ENCODE peak calls at places on chromosomes 13 and 19, in five cellular contexts. One of them, this sample, is unnamed.

GRCh38 chr19:46919324-46919723 is 58.5 kb downstream of the ARHGAP35 start:
- DNase-seq in HCT116: no peak
- DNase-seq in right lobe of liver: no peak
- DNase-seq in transverse colon: no peak
- DNase-seq in Peyer's patch: no peak
- DNase-seq in this sample: no peak

GRCh38 chr13:31767175-31767900 is 28.0 kb downstream of the RXFP2 start:
- DNase-seq in HCT116: no peak
- DNase-seq in right lobe of liver: no peak
- DNase-seq in transverse colon: no peak
- DNase-seq in Peyer's patch: no peak
- DNase-seq in this sample: no peak

GRCh38 chr13:45042539-45042938 is 53.2 kb downstream of the GPALPP1 start:
- DNase-seq in HCT116: no peak
- DNase-seq in right lobe of liver: no peak
- DNase-seq in transverse colon: no peak
- DNase-seq in Peyer's patch: no peak
- DNase-seq in this sample: no peak

GRCh38 chr19:56689198-56689597 is 17.6 kb upstream of the ZNF835 start:
- DNase-seq in HCT116: no peak
- DNase-seq in right lobe of liver: no peak
- DNase-seq in transverse colon: no peak
- DNase-seq in Peyer's patch: no peak
- DNase-seq in this sample: no peak

GRCh38 chr13:111115841-111116500 is 861 bp downstream of the ARHGEF7 start:
- DNase-seq in HCT116: no peak
- DNase-seq in right lobe of liver: peak
- DNase-seq in transverse colon: peak
- DNase-seq in Peyer's patch: no peak
- DNase-seq in this sample: no peak

GRCh38 chr19:55443045-55443823 is at the start of gene SHISA7:
- DNase-seq in HCT116: no peak
- DNase-seq in right lobe of liver: peak
- DNase-seq in transverse colon: no peak
- DNase-seq in Peyer's patch: no peak
- DNase-seq in this sample: no peak

GRCh38 chr19:35213678-35214632 is 14.6 kb downstream of the FAM187B start:
- DNase-seq in HCT116: peak
- DNase-seq in right lobe of liver: peak
- DNase-seq in transverse colon: peak
- DNase-seq in Peyer's patch: peak
- DNase-seq in this sample: no peak

GRCh38 chr13:107034236-107034635 is 466.3 kb upstream of the ARGLU1 start:
- DNase-seq in HCT116: no peak
- DNase-seq in right lobe of liver: no peak
- DNase-seq in transverse colon: no peak
- DNase-seq in Peyer's patch: no peak
- DNase-seq in this sample: no peak

GRCh38 chr13:78102121-78102677 is 183.6 kb upstream of the EDNRB start:
- DNase-seq in HCT116: no peak
- DNase-seq in right lobe of liver: no peak
- DNase-seq in transverse colon: peak
- DNase-seq in Peyer's patch: no peak
- DNase-seq in this sample: no peak

GRCh38 chr13:26457212-26457611 is 100.3 kb upstream of the WASF3 start:
- DNase-seq in HCT116: no peak
- DNase-seq in right lobe of liver: no peak
- DNase-seq in transverse colon: no peak
- DNase-seq in Peyer's patch: no peak
- DNase-seq in this sample: no peak

GRCh38 chr13:46171739-46172138 is 10.2 kb downstream of the LCP1 start:
- DNase-seq in HCT116: no peak
- DNase-seq in right lobe of liver: no peak
- DNase-seq in transverse colon: no peak
- DNase-seq in Peyer's patch: no peak
- DNase-seq in this sample: no peak

GRCh38 chr19:29245221-29245620 is 32.3 kb upstream of the UQCRFS1 start:
- DNase-seq in HCT116: no peak
- DNase-seq in right lobe of liver: no peak
- DNase-seq in transverse colon: no peak
- DNase-seq in Peyer's patch: no peak
- DNase-seq in this sample: no peak

GRCh38 chr13:24622481-24622880 is 57.7 kb upstream of the ATP12A start:
- DNase-seq in HCT116: no peak
- DNase-seq in right lobe of liver: no peak
- DNase-seq in transverse colon: no peak
- DNase-seq in Peyer's patch: no peak
- DNase-seq in this sample: no peak

GRCh38 chr13:106986687-106987434 is 418.9 kb upstream of the ARGLU1 start:
- DNase-seq in HCT116: no peak
- DNase-seq in right lobe of liver: peak
- DNase-seq in transverse colon: no peak
- DNase-seq in Peyer's patch: no peak
- DNase-seq in this sample: no peak

GRCh38 chr19:1445932-1446712 is 3.8 kb upstream of the APC2 start:
- DNase-seq in HCT116: no peak
- DNase-seq in right lobe of liver: no peak
- DNase-seq in transverse colon: no peak
- DNase-seq in Peyer's patch: no peak
- DNase-seq in this sample: no peak

GRCh38 chr19:8371011-8371804 is 7.3 kb downstream of the ANGPTL4 start:
- DNase-seq in HCT116: no peak
- DNase-seq in right lobe of liver: no peak
- DNase-seq in transverse colon: no peak
- DNase-seq in Peyer's patch: peak
- DNase-seq in this sample: no peak

GRCh38 chr19:5406816-5407215 is 48.4 kb upstream of the ZNRF4 start:
- DNase-seq in HCT116: no peak
- DNase-seq in right lobe of liver: no peak
- DNase-seq in transverse colon: no peak
- DNase-seq in Peyer's patch: no peak
- DNase-seq in this sample: no peak

GRCh38 chr13:39407786-39408185 is 195.2 kb downstream of the LHFPL6 start:
- DNase-seq in HCT116: no peak
- DNase-seq in right lobe of liver: no peak
- DNase-seq in transverse colon: no peak
- DNase-seq in Peyer's patch: no peak
- DNase-seq in this sample: no peak

GRCh38 chr19:43313711-43314495 is 39.6 kb upstream of the CD177 start:
- DNase-seq in HCT116: no peak
- DNase-seq in right lobe of liver: no peak
- DNase-seq in transverse colon: no peak
- DNase-seq in Peyer's patch: no peak
- DNase-seq in this sample: no peak

GRCh38 chr13:79018166-79018565 is 359.2 kb upstream of the OBI1 start:
- DNase-seq in HCT116: no peak
- DNase-seq in right lobe of liver: no peak
- DNase-seq in transverse colon: no peak
- DNase-seq in Peyer's patch: no peak
- DNase-seq in this sample: no peak

GRCh38 chr19:31356587-31357314 is 7.5 kb upstream of the TSHZ3 start:
- DNase-seq in HCT116: no peak
- DNase-seq in right lobe of liver: no peak
- DNase-seq in transverse colon: peak
- DNase-seq in Peyer's patch: no peak
- DNase-seq in this sample: no peak

GRCh38 chr13:38686635-38687245 is at the start of gene FREM2:
- DNase-seq in HCT116: no peak
- DNase-seq in right lobe of liver: peak
- DNase-seq in transverse colon: peak
- DNase-seq in Peyer's patch: peak
- DNase-seq in this sample: no peak

GRCh38 chr19:28486934-28487333 is 726.0 kb downstream of the UQCRFS1 start:
- DNase-seq in HCT116: no peak
- DNase-seq in right lobe of liver: no peak
- DNase-seq in transverse colon: no peak
- DNase-seq in Peyer's patch: no peak
- DNase-seq in this sample: no peak

GRCh38 chr13:102774210-102774560 is 599 bp upstream of the TEX30 start:
- DNase-seq in HCT116: no peak
- DNase-seq in right lobe of liver: no peak
- DNase-seq in transverse colon: no peak
- DNase-seq in Peyer's patch: no peak
- DNase-seq in this sample: no peak

GRCh38 chr19:49875801-49876421 is 1.2 kb downstream of the AKT1S1 start:
- DNase-seq in HCT116: no peak
- DNase-seq in right lobe of liver: peak
- DNase-seq in transverse colon: peak
- DNase-seq in Peyer's patch: peak
- DNase-seq in this sample: no peak

GRCh38 chr19:45568732-45569131 is 15.9 kb downstream of the OPA3 start:
- DNase-seq in HCT116: peak
- DNase-seq in right lobe of liver: no peak
- DNase-seq in transverse colon: no peak
- DNase-seq in Peyer's patch: no peak
- DNase-seq in this sample: no peak

GRCh38 chr19:16445238-16446107 is 26.3 kb downstream of the EPS15L1 start:
- DNase-seq in HCT116: no peak
- DNase-seq in right lobe of liver: no peak
- DNase-seq in transverse colon: peak
- DNase-seq in Peyer's patch: no peak
- DNase-seq in this sample: no peak
- TF ChIP-seq POLR2A in HCT116: no peak
- TF ChIP-seq POLR2A in right lobe of liver: no peak
- TF ChIP-seq POLR2A in transverse colon: no peak
- TF ChIP-seq POLR2A in Peyer's patch: no peak
- TF ChIP-seq POLR2A in this sample: peak

GRCh38 chr13:61316647-61317046 is 99.0 kb downstream of the PCDH20 start:
- DNase-seq in HCT116: no peak
- DNase-seq in right lobe of liver: no peak
- DNase-seq in transverse colon: no peak
- DNase-seq in Peyer's patch: no peak
- DNase-seq in this sample: no peak
- TF ChIP-seq POLR2A in HCT116: no peak
- TF ChIP-seq POLR2A in right lobe of liver: no peak
- TF ChIP-seq POLR2A in transverse colon: no peak
- TF ChIP-seq POLR2A in Peyer's patch: no peak
- TF ChIP-seq POLR2A in this sample: no peak

DNA sequence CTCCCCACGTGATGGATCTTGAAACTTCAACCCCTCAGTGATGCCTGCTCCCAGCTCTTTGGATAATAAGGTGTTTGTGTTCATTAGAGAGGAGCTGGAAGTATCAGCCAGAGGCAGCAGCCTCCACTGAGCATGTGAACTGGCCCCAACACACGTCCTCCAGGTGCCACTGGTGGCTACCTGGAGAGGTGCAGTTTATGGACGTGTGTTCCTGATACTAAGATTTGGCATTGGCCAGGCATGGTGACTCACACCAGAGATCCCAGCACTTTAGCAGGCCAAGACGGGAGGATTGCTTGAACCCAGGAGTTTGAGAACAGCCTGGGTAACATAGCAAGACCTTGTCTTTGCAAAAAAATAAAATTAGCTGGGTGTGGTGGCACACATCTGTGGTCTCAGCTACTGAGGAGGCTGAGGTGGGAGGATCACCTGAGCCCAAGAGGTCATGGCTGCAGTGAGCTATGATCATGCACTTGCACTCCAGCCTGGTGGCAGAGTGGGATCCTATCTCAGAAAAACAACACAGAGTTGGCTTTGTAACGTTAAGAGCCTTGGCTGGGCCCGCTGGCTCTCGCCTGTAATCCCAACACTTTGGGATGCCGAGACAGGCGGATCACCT is 34.4 kb downstream of the SLC25A42 start:
- DNase-seq in HCT116: peak
- DNase-seq in right lobe of liver: no peak
- DNase-seq in transverse colon: no peak
- DNase-seq in Peyer's patch: no peak
- DNase-seq in this sample: no peak
- TF ChIP-seq POLR2A in HCT116: no peak
- TF ChIP-seq POLR2A in right lobe of liver: no peak
- TF ChIP-seq POLR2A in transverse colon: no peak
- TF ChIP-seq POLR2A in Peyer's patch: no peak
- TF ChIP-seq POLR2A in this sample: no peak

GRCh38 chr13:32911506-32911905 is 104.7 kb upstream of the KL start:
- DNase-seq in HCT116: peak
- DNase-seq in right lobe of liver: no peak
- DNase-seq in transverse colon: no peak
- DNase-seq in Peyer's patch: no peak
- DNase-seq in this sample: peak

GRCh38 chr13:32917504-32917903 is 98.7 kb upstream of the KL start:
- DNase-seq in HCT116: no peak
- DNase-seq in right lobe of liver: no peak
- DNase-seq in transverse colon: no peak
- DNase-seq in Peyer's patch: no peak
- DNase-seq in this sample: peak

GRCh38 chr13:32910530-32910929 is 105.7 kb upstream of the KL start:
- DNase-seq in HCT116: no peak
- DNase-seq in right lobe of liver: no peak
- DNase-seq in transverse colon: no peak
- DNase-seq in Peyer's patch: no peak
- DNase-seq in this sample: no peak

DNA sequence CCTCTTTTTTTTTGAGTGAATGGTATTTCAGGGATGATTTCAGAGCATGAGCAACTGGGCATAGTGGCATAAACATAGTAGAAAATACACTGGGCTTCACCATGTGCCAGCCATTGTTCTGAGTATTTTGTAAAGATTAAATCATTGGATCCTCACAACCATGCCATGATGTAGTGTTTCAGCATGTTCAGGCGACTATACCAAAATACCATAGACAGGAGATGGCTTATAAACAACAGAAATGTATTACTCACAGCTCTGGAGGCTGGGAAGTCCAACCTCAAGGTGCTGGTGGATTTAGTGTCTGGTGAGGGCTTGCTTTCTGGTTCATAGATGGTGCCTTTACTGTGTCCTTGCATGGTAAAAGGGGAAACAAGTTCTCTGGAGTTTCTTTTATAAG is 101.5 kb upstream of the KL start:
- DNase-seq in HCT116: no peak
- DNase-seq in right lobe of liver: no peak
- DNase-seq in transverse colon: no peak
- DNase-seq in Peyer's patch: no peak
- DNase-seq in this sample: no peak
- TF ChIP-seq POLR2A in HCT116: no peak
- TF ChIP-seq POLR2A in right lobe of liver: no peak
- TF ChIP-seq POLR2A in transverse colon: no peak
- TF ChIP-seq POLR2A in Peyer's patch: no peak
- TF ChIP-seq POLR2A in this sample: no peak

DNA sequence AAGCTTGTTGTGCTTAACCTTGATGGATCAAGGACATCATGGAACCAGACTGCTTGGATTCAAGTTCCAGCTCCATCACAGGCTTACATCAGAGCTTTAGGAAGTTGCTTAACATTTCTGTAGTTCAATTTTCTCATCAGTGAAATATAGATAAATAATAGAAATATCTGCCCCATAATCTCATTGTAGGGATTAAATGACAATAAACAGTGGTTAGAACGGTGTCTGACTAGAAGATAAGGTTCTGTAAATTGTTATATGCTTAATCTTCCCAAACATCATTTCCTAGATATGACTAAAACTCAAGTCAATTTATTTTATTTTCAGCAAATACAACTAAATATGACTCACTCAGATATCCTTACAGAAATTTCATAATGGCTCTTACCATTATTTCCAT is 83.5 kb downstream of the SLITRK1 start:
- DNase-seq in HCT116: no peak
- DNase-seq in right lobe of liver: no peak
- DNase-seq in transverse colon: no peak
- DNase-seq in Peyer's patch: no peak
- DNase-seq in this sample: no peak
- TF ChIP-seq POLR2A in HCT116: no peak
- TF ChIP-seq POLR2A in right lobe of liver: no peak
- TF ChIP-seq POLR2A in transverse colon: no peak
- TF ChIP-seq POLR2A in Peyer's patch: no peak
- TF ChIP-seq POLR2A in this sample: no peak

This sample was measured in GM12891.